ENCODE peak calls at places on chromosomes 5 and 9, in eight cellular contexts. F is IMR-90, Y is breast epithelium, O is A549, X is right lobe of liver, E is body of pancreas, J is Karpas-422, A is transverse colon. K is an unnamed sample.

GRCh38 chr5:133892306-133892705 is 76.1 kb downstream of the C5orf15 start:
- DNase-seq in A (no peak), Y (no peak), X (no peak), F (no peak), E (no peak), J (no peak), O (no peak), K (no peak)

GRCh38 chr5:124524552-124525232 is 221.7 kb downstream of the ZNF608 start:
- DNase-seq in A (peak), X (no peak), J (peak), Y (no peak), O (no peak), F (no peak), E (no peak), K (no peak)

GRCh38 chr5:39009280-39009679 is 64.9 kb downstream of the RICTOR start:
- DNase-seq in F (no peak), Y (no peak), X (no peak), O (no peak), E (no peak), A (no peak), J (no peak), K (no peak)

GRCh38 chr5:150058480-150059126 is 27.8 kb downstream of the CSF1R start:
- DNase-seq in J (no peak), A (no peak), E (peak), Y (peak), O (no peak), F (peak), X (no peak), K (no peak)

GRCh38 chr9:82091610-82092009 is 103.0 kb downstream of the SPATA31D1 start:
- DNase-seq in X (no peak), E (no peak), Y (no peak), J (no peak), A (no peak), O (no peak), F (no peak), K (no peak)

GRCh38 chr9:116656535-116656934 is 30.6 kb upstream of the TRIM32 start:
- DNase-seq in J (no peak), O (no peak), Y (peak), F (no peak), A (no peak), E (no peak), X (peak), K (no peak)

GRCh38 chr5:160312139-160312959 is at the start of gene CCNJL:
- DNase-seq in E (no peak), Y (peak), X (peak), F (peak), A (peak), J (no peak), O (peak), K (peak)

GRCh38 chr9:122127396-122127798 is 32.2 kb downstream of the NDUFA8 start:
- DNase-seq in Y (no peak), A (no peak), E (no peak), X (no peak), F (no peak), O (no peak), J (no peak), K (no peak)

GRCh38 chr5:44365351-44365750 is 23.9 kb downstream of the FGF10 start:
- DNase-seq in E (no peak), X (no peak), O (no peak), Y (no peak), F (peak), A (no peak), J (no peak), K (peak)

GRCh38 chr5:88792144-88792840 is 90.7 kb downstream of the MEF2C start:
- DNase-seq in O (no peak), F (peak), J (no peak), Y (no peak), X (no peak), A (no peak), E (no peak), K (no peak)

GRCh38 chr5:180143656-180144364 is 65.2 kb downstream of the RASGEF1C start:
- DNase-seq in A (no peak), E (no peak), J (peak), O (no peak), X (no peak), Y (peak), F (no peak), K (no peak)

GRCh38 chr5:32523625-32524024 is 61.7 kb upstream of the SUB1 start:
- DNase-seq in E (no peak), Y (no peak), J (peak), A (no peak), X (no peak), F (no peak), O (no peak), K (no peak)

GRCh38 chr9:109590945-109591344 is 92.8 kb upstream of the PTPN3 start:
- DNase-seq in O (no peak), A (no peak), Y (peak), X (no peak), J (no peak), E (no peak), F (no peak), K (no peak)

GRCh38 chr5:80198399-80198798 is 57.4 kb downstream of the SERINC5 start:
- DNase-seq in E (no peak), A (no peak), X (no peak), O (no peak), F (no peak), J (no peak), Y (no peak), K (no peak)

GRCh38 chr9:6106576-6107339 is 91.3 kb upstream of the RANBP6 start:
- DNase-seq in J (peak), A (no peak), F (peak), E (peak), O (peak), Y (no peak), X (no peak), K (peak)

GRCh38 chr5:142601432-142601831 is 84.5 kb downstream of the FGF1 start:
- DNase-seq in O (no peak), F (no peak), X (no peak), A (no peak), J (peak), E (no peak), Y (no peak), K (no peak)

GRCh38 chr5:172110921-172111873 is 76.8 kb downstream of the STK10 start:
- DNase-seq in E (peak), O (no peak), F (peak), X (no peak), Y (no peak), A (peak), J (peak), K (peak)

GRCh38 chr5:2410451-2410850 is 341.0 kb downstream of the IRX2 start:
- DNase-seq in X (no peak), A (no peak), O (no peak), F (no peak), Y (no peak), J (no peak), E (no peak), K (no peak)

GRCh38 chr5:158174918-158175663 is 316.1 kb upstream of the CLINT1 start:
- DNase-seq in O (peak), J (peak), A (peak), X (peak), Y (peak), E (peak), F (peak), K (peak)

GRCh38 chr5:109812698-109813097 is 123.0 kb downstream of the MAN2A1 start:
- DNase-seq in Y (no peak), E (no peak), F (peak), O (no peak), A (no peak), X (no peak), J (no peak), K (no peak)
- H3K27ac ChIP-seq in Y (no peak), E (no peak), F (no peak), O (no peak), A (no peak), X (no peak), J (no peak), K (no peak)

DNA sequence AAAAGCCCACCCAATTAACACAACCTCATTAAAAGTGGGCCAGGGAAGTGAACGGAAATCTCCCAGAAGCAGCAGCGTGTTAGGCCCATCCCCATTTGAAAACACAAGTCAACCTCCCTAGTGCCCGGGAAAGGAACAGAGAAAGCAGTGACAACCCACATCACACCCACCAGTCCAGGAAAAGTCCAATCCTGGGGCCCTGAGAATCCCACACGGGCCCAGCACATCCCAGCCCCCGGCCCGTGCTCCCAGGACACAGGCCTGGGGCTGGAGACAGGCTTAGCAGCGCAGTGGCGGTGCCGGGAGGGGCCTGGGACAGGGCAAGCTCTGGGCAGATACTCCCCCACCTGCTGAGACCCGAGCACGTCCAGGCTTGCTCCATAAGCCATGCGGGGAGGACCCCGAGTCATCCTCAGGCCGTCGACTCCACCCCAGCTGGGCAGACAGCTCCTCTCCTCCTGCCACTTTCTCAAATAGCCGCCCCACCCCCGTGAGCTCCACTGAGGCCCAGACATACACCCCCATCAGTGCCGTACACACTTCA is 101.0 kb downstream of the KCNT1 start:
- DNase-seq in J (no peak), E (no peak), A (no peak), O (no peak), X (no peak), Y (no peak), F (no peak), K (no peak)
- H3K4me3 ChIP-seq in J (no peak), E (no peak), A (no peak), O (no peak), X (no peak), Y (no peak), F (no peak), K (no peak)

DNA sequence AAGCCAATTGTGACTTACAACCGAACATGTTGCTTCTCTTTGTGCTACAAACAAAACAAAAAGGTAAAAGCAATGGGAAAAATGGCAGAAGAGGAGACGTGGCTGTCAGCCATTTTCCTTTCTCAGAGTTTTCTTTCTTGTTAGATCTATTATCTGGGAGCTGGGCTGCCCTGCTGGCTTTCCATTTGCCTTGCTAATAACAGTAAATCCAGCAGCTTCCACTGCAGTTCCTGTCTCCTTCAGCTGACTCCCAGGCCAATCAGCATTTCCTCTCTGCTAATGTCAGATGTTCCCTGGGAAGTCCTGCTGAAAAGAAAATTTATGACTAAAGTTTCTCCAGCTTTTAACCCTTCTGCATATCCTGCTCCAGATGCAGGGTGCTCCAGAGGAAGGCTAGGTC is 182.5 kb downstream of the MAPKAP1 start:
- DNase-seq in Y (no peak), J (no peak), E (no peak), X (no peak), F (peak), O (no peak), A (no peak), K (peak)
- H3K27ac ChIP-seq in Y (no peak), J (no peak), E (no peak), X (no peak), F (peak), O (no peak), A (no peak), K (peak)

GRCh38 chr5:173691931-173692330 is 75.5 kb upstream of the BOD1 start:
- DNase-seq in Y (no peak), F (no peak), X (no peak), A (no peak), E (no peak), O (no peak), J (no peak), K (no peak)

GRCh38 chr5:173688708-173689107 is 72.3 kb upstream of the BOD1 start:
- DNase-seq in X (no peak), E (peak), J (peak), O (peak), A (no peak), F (no peak), Y (no peak), K (peak)

GRCh38 chr5:173686950-173687349 is 70.5 kb upstream of the BOD1 start:
- DNase-seq in X (no peak), F (no peak), O (no peak), Y (no peak), J (no peak), A (no peak), E (no peak), K (no peak)

GRCh38 chr5:173689171-173689676 is 72.8 kb upstream of the BOD1 start:
- DNase-seq in J (no peak), Y (no peak), F (no peak), O (peak), A (no peak), E (peak), X (peak), K (no peak)

GRCh38 chr5:173689713-173690360 is 73.4 kb upstream of the BOD1 start:
- DNase-seq in F (no peak), X (peak), Y (peak), J (peak), O (peak), A (peak), E (peak), K (peak)
- H3K4me3 ChIP-seq in F (no peak), X (peak), Y (no peak), J (peak), O (peak), A (no peak), E (no peak), K (no peak)

GRCh38 chr5:126007841-126008240 is 415.4 kb upstream of the GRAMD2B start:
- DNase-seq in Y (no peak), E (no peak), A (no peak), X (no peak), F (peak), O (no peak), J (no peak), K (no peak)

GRCh38 chr5:126000533-126000932 is 422.7 kb upstream of the GRAMD2B start:
- DNase-seq in A (no peak), J (no peak), E (no peak), X (no peak), O (no peak), Y (no peak), F (no peak), K (no peak)

GRCh38 chr5:126002222-126002897 is 420.8 kb upstream of the GRAMD2B start:
- DNase-seq in A (no peak), X (peak), O (no peak), F (peak), E (peak), Y (peak), J (no peak), K (peak)

GRCh38 chr5:126004636-126005035 is 418.6 kb upstream of the GRAMD2B start:
- DNase-seq in A (no peak), F (no peak), O (no peak), E (no peak), Y (no peak), J (no peak), X (no peak), K (no peak)

DNA sequence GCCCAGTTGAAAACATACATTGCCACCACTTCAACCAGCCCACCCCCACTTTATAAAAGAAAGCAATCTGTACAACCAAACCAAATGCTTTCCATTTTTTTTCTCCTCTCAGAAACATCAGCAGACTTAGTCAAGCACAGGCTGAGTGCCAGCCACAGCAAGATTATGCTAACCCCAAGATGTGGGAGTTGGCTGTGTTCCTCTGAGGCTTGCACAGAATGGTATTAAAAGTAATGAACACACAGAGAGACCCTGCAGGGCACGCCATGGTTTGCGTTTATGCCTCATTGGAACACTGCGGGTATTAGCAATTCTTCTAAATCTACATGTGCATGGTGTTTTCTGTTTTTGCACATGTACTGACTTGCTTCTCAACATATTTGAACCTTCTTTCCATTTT is 419.9 kb upstream of the GRAMD2B start:
- DNase-seq in E (peak), X (no peak), O (no peak), Y (no peak), A (no peak), J (no peak), F (peak), K (peak)
- H3K27ac ChIP-seq in E (no peak), X (no peak), O (no peak), Y (peak), A (no peak), J (no peak), F (no peak), K (no peak)

GRCh38 chr5:176806137-176806536 is 4.2 kb upstream of the UNC5A start:
- DNase-seq in J (no peak), Y (no peak), F (peak), A (no peak), E (no peak), O (no peak), X (no peak), K (peak)
- H3K4me3 ChIP-seq in J (no peak), Y (no peak), F (no peak), A (no peak), E (no peak), O (no peak), X (no peak), K (no peak)